ENCODE peak calls at places on chromosomes 7 and 10, in eight cellular contexts. P, N, Z, J, R, Y, M and F are unnamed samples.

GRCh38 chr7:124566576-124566975 is 199.0 kb downstream of the GPR37 start:
- DNase-seq in P (no peak), N (no peak), Z (peak), J (no peak), R (no peak), Y (no peak), M (peak), F (no peak)

GRCh38 chr7:90660100-90660499 is 64.0 kb downstream of the CDK14 start:
- DNase-seq in P (no peak), N (no peak), Z (no peak), J (no peak), R (no peak), Y (no peak), M (no peak), F (no peak)

GRCh38 chr7:22576941-22577927 is 77.2 kb upstream of the STEAP1B start:
- DNase-seq in P (no peak), N (no peak), Z (peak), J (peak), R (peak), Y (peak), M (no peak), F (no peak)

GRCh38 chr10:23399701-23400144 is 39.2 kb upstream of the OTUD1 start:
- DNase-seq in P (no peak), N (no peak), Z (peak), J (no peak), R (no peak), Y (no peak), M (no peak), F (no peak)

GRCh38 chr7:111927383-111928019 is 278.7 kb downstream of the DOCK4 start:
- DNase-seq in P (no peak), N (no peak), Z (no peak), J (no peak), R (no peak), Y (no peak), M (no peak), F (no peak)

GRCh38 chr7:148095066-148095465 is 495.5 kb upstream of the C7orf33 start:
- DNase-seq in P (no peak), N (no peak), Z (no peak), J (no peak), R (no peak), Y (no peak), M (no peak), F (no peak)

GRCh38 chr10:22475857-22476600 is 130.7 kb downstream of the SPAG6 start:
- DNase-seq in P (no peak), N (no peak), Z (no peak), J (no peak), R (no peak), Y (no peak), M (no peak), F (peak)

GRCh38 chr7:1050956-1051690 is 6.8 kb downstream of the GPR146 start:
- DNase-seq in P (no peak), N (peak), Z (no peak), J (no peak), R (no peak), Y (no peak), M (no peak), F (no peak)

GRCh38 chr7:91280180-91280579 is 15.9 kb downstream of the FZD1 start:
- DNase-seq in P (no peak), N (no peak), Z (peak), J (no peak), R (no peak), Y (no peak), M (no peak), F (no peak)

GRCh38 chr7:64619705-64620104 is 46.2 kb upstream of the ZNF107 start:
- DNase-seq in P (no peak), N (no peak), Z (no peak), J (no peak), R (no peak), Y (no peak), M (no peak), F (no peak)

GRCh38 chr7:69430502-69431145 is 167.7 kb upstream of the AUTS2 start:
- DNase-seq in P (no peak), N (no peak), Z (no peak), J (no peak), R (peak), Y (peak), M (no peak), F (no peak)

GRCh38 chr10:46301721-46302479 is 15.1 kb downstream of the ANTXRL start:
- DNase-seq in P (peak), N (peak), Z (no peak), J (no peak), R (no peak), Y (no peak), M (no peak), F (no peak)

GRCh38 chr10:113179270-113179669 is 229.2 kb downstream of the TCF7L2 start:
- DNase-seq in P (no peak), N (no peak), Z (no peak), J (peak), R (no peak), Y (no peak), M (no peak), F (no peak)

GRCh38 chr7:155299539-155300202 is 2.0 kb downstream of the INSIG1 start:
- DNase-seq in P (peak), N (no peak), Z (no peak), J (no peak), R (no peak), Y (peak), M (no peak), F (no peak)

GRCh38 chr7:42745357-42746022 is 166.4 kb downstream of the C7orf25 start:
- DNase-seq in P (no peak), N (no peak), Z (peak), J (no peak), R (peak), Y (no peak), M (peak), F (no peak)

GRCh38 chr7:133095119-133095671 is 13.3 kb upstream of the CHCHD3 start:
- DNase-seq in P (no peak), N (no peak), Z (no peak), J (no peak), R (no peak), Y (no peak), M (no peak), F (no peak)

GRCh38 chr10:69943292-69943820 is 109.3 kb upstream of the MACROH2A2 start:
- DNase-seq in P (no peak), N (no peak), Z (no peak), J (no peak), R (no peak), Y (no peak), M (no peak), F (no peak)

GRCh38 chr7:30564243-30564892 is 30.3 kb upstream of the GARS1 start:
- DNase-seq in P (peak), N (peak), Z (peak), J (peak), R (peak), Y (peak), M (peak), F (peak)

GRCh38 chr10:84876116-84876999 is 548.0 kb downstream of the CCSER2 start:
- DNase-seq in P (no peak), N (no peak), Z (no peak), J (no peak), R (no peak), Y (no peak), M (no peak), F (no peak)

GRCh38 chr7:55245271-55245723 is 119.8 kb upstream of the LANCL2 start:
- DNase-seq in P (no peak), N (no peak), Z (peak), J (peak), R (no peak), Y (no peak), M (peak), F (no peak)

GRCh38 chr10:31975157-31975765 is 46.6 kb upstream of the ARHGAP12 start:
- DNase-seq in P (no peak), N (no peak), Z (no peak), J (no peak), R (no peak), Y (no peak), M (no peak), F (no peak)

GRCh38 chr10:63173468-63174227 is 40.5 kb downstream of the NRBF2 start:
- DNase-seq in P (no peak), N (no peak), Z (no peak), J (no peak), R (no peak), Y (no peak), M (no peak), F (no peak)

GRCh38 chr7:42677751-42678231 is 234.1 kb downstream of the C7orf25 start:
- DNase-seq in P (no peak), N (no peak), Z (peak), J (peak), R (peak), Y (peak), M (peak), F (no peak)

GRCh38 chr10:62992145-62992721 is 140.9 kb upstream of the NRBF2 start:
- DNase-seq in P (no peak), N (no peak), Z (peak), J (peak), R (no peak), Y (no peak), M (no peak), F (no peak)

GRCh38 chr10:44982114-44982460 is 3.5 kb upstream of the DEPP1 start:
- DNase-seq in P (no peak), N (peak), Z (no peak), J (no peak), R (peak), Y (no peak), M (peak), F (no peak)

GRCh38 chr7:104943502-104944343 is 70.3 kb upstream of the KMT2E start:
- DNase-seq in P (peak), N (peak), Z (no peak), J (peak), R (peak), Y (peak), M (no peak), F (peak)

GRCh38 chr7:41046221-41046761 is 656.6 kb downstream of the INHBA start:
- DNase-seq in P (no peak), N (no peak), Z (peak), J (no peak), R (no peak), Y (no peak), M (peak), F (no peak)

GRCh38 chr7:17696422-17696821 is 243.9 kb downstream of the SNX13 start:
- DNase-seq in P (no peak), N (no peak), Z (peak), J (peak), R (peak), Y (peak), M (no peak), F (no peak)

GRCh38 chr7:158999496-158999895 is 143.1 kb downstream of the DYNC2I1 start:
- DNase-seq in P (no peak), N (no peak), Z (no peak), J (no peak), R (no peak), Y (no peak), M (no peak), F (no peak)

GRCh38 chr10:8726666-8727065 is 672.2 kb downstream of the GATA3 start:
- DNase-seq in P (no peak), N (no peak), Z (no peak), J (no peak), R (no peak), Y (no peak), M (no peak), F (no peak)

GRCh38 chr10:8752146-8752843 is 697.8 kb downstream of the GATA3 start:
- DNase-seq in P (no peak), N (no peak), Z (no peak), J (no peak), R (no peak), Y (no peak), M (no peak), F (no peak)

GRCh38 chr7:42831051-42831952 is 80.6 kb downstream of the C7orf25 start:
- DNase-seq in P (no peak), N (no peak), Z (peak), J (peak), R (peak), Y (peak), M (no peak), F (no peak)

GRCh38 chr7:54774785-54775740 is 16.1 kb upstream of the SEC61G start:
- DNase-seq in P (no peak), N (no peak), Z (no peak), J (no peak), R (no peak), Y (no peak), M (no peak), F (no peak)

GRCh38 chr7:44305564-44306507 is 19.6 kb downstream of the CAMK2B start:
- DNase-seq in P (peak), N (peak), Z (no peak), J (peak), R (no peak), Y (no peak), M (no peak), F (no peak)

DNA sequence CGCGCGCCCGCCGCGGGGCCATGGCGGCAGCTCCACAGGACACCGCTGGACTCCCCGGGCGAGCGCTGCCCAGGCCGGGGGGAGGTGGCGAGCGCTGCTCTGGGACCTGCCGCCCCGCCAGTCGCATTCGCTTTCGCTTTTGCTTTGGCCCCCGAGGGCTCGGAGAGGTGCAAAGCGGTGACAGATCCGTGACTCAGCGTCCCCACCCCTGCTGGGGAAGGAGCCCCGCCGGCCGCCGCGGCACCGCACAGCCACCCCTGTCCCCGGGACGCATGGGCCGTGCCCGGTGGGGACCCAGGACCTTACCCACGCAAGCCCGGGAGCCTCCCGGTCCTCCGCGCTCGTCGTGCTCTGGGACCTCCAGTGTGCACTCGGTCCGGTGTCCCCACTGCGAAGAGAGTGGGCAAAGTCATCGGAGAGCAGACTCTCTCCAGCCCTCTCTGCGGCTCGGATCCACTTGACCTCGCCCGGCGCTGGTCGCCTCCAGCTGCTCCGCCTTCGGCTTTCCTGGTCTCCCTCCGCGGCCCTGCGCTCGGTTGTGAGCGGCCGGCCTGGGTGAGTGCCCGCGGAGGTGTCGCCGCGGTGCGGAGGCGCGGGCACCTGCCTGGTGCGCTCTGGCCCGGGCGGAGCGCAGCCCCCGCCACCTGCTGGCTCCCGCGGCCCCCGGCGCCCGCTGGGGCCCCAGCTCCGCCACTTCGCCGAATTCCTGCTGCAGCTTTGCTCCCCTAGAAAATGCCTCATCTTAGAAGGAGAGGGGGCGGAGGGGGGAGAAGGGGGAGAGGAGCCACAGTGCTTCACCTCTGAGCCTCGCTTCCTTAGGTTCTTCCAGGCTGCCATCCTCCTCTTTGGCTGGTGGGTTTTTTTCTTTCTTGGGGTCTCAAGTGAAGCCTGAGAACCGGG is at the start of gene IL15RA:
- DNase-seq in P (peak), N (peak), Z (peak), J (peak), R (peak), Y (peak), M (peak), F (peak)
- TF ChIP-seq POLR2A in P (peak), N (no peak), Z (no peak), J (no peak), R (peak), Y (peak), M (no peak), F (no peak)

GRCh38 chr7:2354173-2355078 is at the start of gene EIF3B:
- DNase-seq in P (peak), N (peak), Z (peak), J (peak), R (peak), Y (peak), M (peak), F (peak)
- TF ChIP-seq POLR2A in P (peak), N (peak), Z (peak), J (no peak), R (peak), Y (peak), M (peak), F (peak)

GRCh38 chr7:100177040-100178001 is at the start of the genes GPC2 and STAG3:
- DNase-seq in P (peak), N (peak), Z (peak), J (peak), R (peak), Y (peak), M (peak), F (peak)
- TF ChIP-seq POLR2A in P (no peak), N (no peak), Z (no peak), J (no peak), R (peak), Y (no peak), M (peak), F (no peak)

DNA sequence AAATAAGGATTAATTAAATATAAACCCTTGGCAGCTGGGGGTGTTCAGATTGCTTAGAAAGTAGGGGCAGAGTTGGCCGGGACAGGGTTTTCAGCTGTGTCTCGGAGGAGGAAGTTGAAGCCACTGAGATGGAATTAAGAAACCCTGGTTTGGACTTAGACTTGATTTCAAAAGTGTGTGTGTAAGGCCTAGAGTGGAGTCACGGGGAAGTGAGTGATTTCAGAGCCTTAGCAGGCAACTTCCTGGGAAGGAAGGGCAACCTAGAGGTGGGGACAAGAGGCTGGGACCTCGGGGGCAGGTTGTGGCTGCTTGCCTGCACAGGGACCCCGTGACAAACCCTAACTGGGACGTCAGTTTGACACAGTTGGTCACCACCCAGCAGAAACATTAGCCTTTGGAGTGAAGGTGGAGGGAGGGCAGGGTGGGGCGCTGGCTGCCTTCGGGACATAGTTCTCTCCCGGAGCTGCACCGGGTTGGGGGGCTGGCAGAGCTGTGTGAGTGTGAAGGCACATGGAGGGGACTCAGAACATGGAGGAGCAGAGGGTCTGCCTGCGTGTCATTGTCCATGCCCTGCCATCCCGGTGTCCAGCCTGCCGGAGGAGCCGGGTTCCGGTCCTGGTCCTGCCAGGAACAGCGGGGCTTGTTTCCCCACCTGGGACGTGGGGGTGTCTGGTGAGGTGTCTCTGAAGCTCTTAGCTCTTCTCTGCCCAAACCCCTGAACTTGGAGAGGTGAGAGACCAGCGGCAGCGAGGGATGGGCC is 1.8 kb downstream of the BRI3 start:
- DNase-seq in P (no peak), N (peak), Z (peak), J (peak), R (peak), Y (no peak), M (no peak), F (no peak)
- TF ChIP-seq POLR2A in P (peak), N (no peak), Z (no peak), J (no peak), R (no peak), Y (peak), M (no peak), F (no peak)

GRCh38 chr7:149607683-149608082 is 110.1 kb upstream of the ZNF746 start:
- DNase-seq in P (no peak), N (no peak), Z (no peak), J (no peak), R (no peak), Y (no peak), M (no peak), F (no peak)

GRCh38 chr7:149610441-149611011 is 112.9 kb upstream of the ZNF746 start:
- DNase-seq in P (no peak), N (peak), Z (no peak), J (no peak), R (no peak), Y (peak), M (no peak), F (no peak)

GRCh38 chr7:149606826-149607225 is 109.2 kb upstream of the ZNF746 start:
- DNase-seq in P (no peak), N (no peak), Z (no peak), J (no peak), R (no peak), Y (no peak), M (no peak), F (no peak)

GRCh38 chr7:149605696-149606095 is 108.1 kb upstream of the ZNF746 start:
- DNase-seq in P (no peak), N (no peak), Z (no peak), J (no peak), R (no peak), Y (no peak), M (no peak), F (no peak)

GRCh38 chr7:149608168-149608567 is 110.6 kb upstream of the ZNF746 start:
- DNase-seq in P (no peak), N (no peak), Z (no peak), J (no peak), R (no peak), Y (no peak), M (no peak), F (no peak)
- TF ChIP-seq POLR2A in P (no peak), N (no peak), Z (no peak), J (no peak), R (no peak), Y (no peak), M (no peak), F (no peak)

GRCh38 chr10:79149662-79150443 is 81.1 kb downstream of the ZMIZ1 start:
- DNase-seq in P (peak), N (peak), Z (peak), J (peak), R (peak), Y (no peak), M (peak), F (peak)
- TF ChIP-seq POLR2A in P (no peak), N (no peak), Z (no peak), J (no peak), R (no peak), Y (no peak), M (peak), F (no peak)

DNA sequence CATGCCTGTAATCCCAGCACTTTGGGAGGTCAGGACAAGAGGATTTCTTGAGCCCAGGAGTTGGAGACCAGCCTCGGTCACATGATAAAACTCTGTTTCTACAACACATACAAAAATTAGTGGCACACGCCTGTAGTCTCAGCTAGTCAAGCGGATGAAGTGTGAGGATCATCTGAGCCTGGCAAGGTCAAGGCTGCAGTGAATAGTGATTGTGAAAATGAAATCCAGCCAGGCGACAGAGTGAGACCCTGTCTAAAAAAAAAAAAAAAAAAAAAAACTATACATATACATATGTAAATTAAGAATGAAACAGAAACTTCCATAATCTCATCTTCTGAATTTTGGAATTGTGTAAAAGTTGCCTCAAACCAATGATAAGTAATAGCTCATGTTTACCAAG is 18.2 kb upstream of the FAM170B start:
- DNase-seq in P (no peak), N (no peak), Z (no peak), J (no peak), R (no peak), Y (no peak), M (no peak), F (no peak)
- TF ChIP-seq POLR2A in P (no peak), N (no peak), Z (no peak), J (no peak), R (no peak), Y (no peak), M (no peak), F (no peak)

GRCh38 chr10:86599729-86600128 is 54.6 kb upstream of the OPN4 start:
- DNase-seq in P (no peak), N (no peak), Z (no peak), J (no peak), R (no peak), Y (no peak), M (peak), F (no peak)
- TF ChIP-seq POLR2A in P (no peak), N (no peak), Z (no peak), J (no peak), R (no peak), Y (no peak), M (no peak), F (no peak)